ENCODE peak calls at places on chromosomes 2 and 18, in nine cellular contexts. One of them, this sample, is unnamed.

GRCh38 chr2:190718652-190719526 is 70.0 kb downstream of the NAB1 start:
- DNase-seq in epithelial cell of proximal tubule: peak
- DNase-seq in nephron progenitor cell: peak
- DNase-seq in choroid plexus epithelial cell: peak
- DNase-seq in stomach: peak
- DNase-seq in GM13976: peak
- DNase-seq in osteocyte: no peak
- DNase-seq in tibial nerve: no peak
- DNase-seq in pancreas: peak
- DNase-seq in this sample: no peak

GRCh38 chr2:10918661-10919414 is 7.1 kb downstream of the KCNF1 start:
- DNase-seq in nephron progenitor cell: no peak
- DNase-seq in choroid plexus epithelial cell: no peak
- DNase-seq in tibial nerve: no peak
- DNase-seq in GM13976: no peak
- DNase-seq in osteocyte: no peak
- DNase-seq in epithelial cell of proximal tubule: no peak
- DNase-seq in pancreas: peak
- DNase-seq in stomach: peak
- DNase-seq in this sample: no peak

GRCh38 chr2:65483763-65484162 is 51.4 kb upstream of the SPRED2 start:
- DNase-seq in choroid plexus epithelial cell: no peak
- DNase-seq in nephron progenitor cell: no peak
- DNase-seq in tibial nerve: no peak
- DNase-seq in osteocyte: no peak
- DNase-seq in pancreas: no peak
- DNase-seq in GM13976: no peak
- DNase-seq in epithelial cell of proximal tubule: no peak
- DNase-seq in stomach: no peak
- DNase-seq in this sample: no peak

GRCh38 chr18:64854112-64854511 is 705.2 kb upstream of the LINC00305 start:
- DNase-seq in GM13976: no peak
- DNase-seq in choroid plexus epithelial cell: no peak
- DNase-seq in nephron progenitor cell: no peak
- DNase-seq in epithelial cell of proximal tubule: no peak
- DNase-seq in tibial nerve: no peak
- DNase-seq in osteocyte: no peak
- DNase-seq in stomach: no peak
- DNase-seq in pancreas: no peak
- DNase-seq in this sample: no peak

GRCh38 chr18:51149605-51150429 is 47.7 kb downstream of the MEX3C start:
- DNase-seq in stomach: no peak
- DNase-seq in nephron progenitor cell: no peak
- DNase-seq in GM13976: no peak
- DNase-seq in choroid plexus epithelial cell: peak
- DNase-seq in tibial nerve: no peak
- DNase-seq in pancreas: no peak
- DNase-seq in osteocyte: no peak
- DNase-seq in epithelial cell of proximal tubule: peak
- DNase-seq in this sample: no peak

GRCh38 chr2:55408946-55409868 is 10.4 kb downstream of the CCDC88A start:
- DNase-seq in stomach: no peak
- DNase-seq in pancreas: no peak
- DNase-seq in osteocyte: no peak
- DNase-seq in tibial nerve: no peak
- DNase-seq in nephron progenitor cell: no peak
- DNase-seq in GM13976: no peak
- DNase-seq in epithelial cell of proximal tubule: no peak
- DNase-seq in choroid plexus epithelial cell: no peak
- DNase-seq in this sample: no peak

GRCh38 chr2:85999131-85999831 is 106.4 kb downstream of the POLR1A start:
- DNase-seq in nephron progenitor cell: no peak
- DNase-seq in epithelial cell of proximal tubule: no peak
- DNase-seq in tibial nerve: no peak
- DNase-seq in osteocyte: no peak
- DNase-seq in stomach: no peak
- DNase-seq in pancreas: no peak
- DNase-seq in GM13976: peak
- DNase-seq in choroid plexus epithelial cell: peak
- DNase-seq in this sample: no peak

GRCh38 chr2:64601027-64601767 is 52.5 kb downstream of the SERTAD2 start:
- DNase-seq in osteocyte: peak
- DNase-seq in stomach: no peak
- DNase-seq in pancreas: no peak
- DNase-seq in GM13976: no peak
- DNase-seq in tibial nerve: no peak
- DNase-seq in epithelial cell of proximal tubule: no peak
- DNase-seq in choroid plexus epithelial cell: peak
- DNase-seq in nephron progenitor cell: no peak
- DNase-seq in this sample: no peak

DNA sequence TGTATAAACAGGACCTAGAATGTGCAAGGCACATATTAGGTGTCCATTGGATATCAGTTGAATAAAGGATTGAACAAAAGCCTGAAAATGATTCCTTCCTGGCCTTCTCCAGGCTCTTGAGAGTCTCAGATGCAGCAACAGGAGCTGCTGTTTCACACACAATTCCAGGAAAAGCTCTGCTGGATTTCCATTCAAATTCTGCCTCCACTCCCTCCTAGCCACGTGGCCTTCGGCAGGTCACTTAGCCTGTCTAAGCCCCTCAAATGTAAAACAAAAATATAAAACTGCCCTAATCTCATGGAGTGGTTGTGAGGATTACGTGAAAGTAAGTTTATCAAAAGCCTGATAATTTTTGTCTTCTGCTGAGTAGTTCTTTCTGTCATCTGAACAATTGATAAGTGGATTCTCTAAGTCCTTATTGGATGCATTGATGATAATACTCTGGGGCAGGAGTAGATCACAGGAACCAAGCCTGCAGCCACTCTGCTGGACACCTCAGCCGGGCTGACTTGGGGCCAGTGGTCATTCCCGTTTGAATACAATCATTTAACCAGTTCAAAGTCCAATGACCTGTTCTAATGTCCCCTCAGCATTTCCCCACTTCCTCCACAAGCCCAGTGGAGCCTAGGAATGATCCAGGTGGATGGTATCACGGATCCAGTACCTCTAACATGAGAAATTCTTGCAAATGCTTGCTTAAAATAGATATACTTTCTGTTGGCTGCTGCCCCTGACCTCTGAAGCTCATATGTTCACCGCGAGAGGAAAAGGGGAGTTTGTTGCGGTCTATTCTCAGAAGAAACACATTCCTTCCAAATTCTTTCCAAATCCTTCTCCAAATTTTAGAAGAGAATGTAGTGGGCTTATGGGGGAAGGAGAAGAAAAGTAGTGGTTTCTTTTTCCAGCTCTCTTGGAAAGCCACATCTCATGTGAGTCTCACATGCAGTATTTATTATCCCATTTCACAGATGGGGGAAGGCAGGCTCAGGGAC is 170.7 kb downstream of the INHBB start:
- DNase-seq in epithelial cell of proximal tubule: no peak
- DNase-seq in stomach: no peak
- DNase-seq in choroid plexus epithelial cell: peak
- DNase-seq in tibial nerve: no peak
- DNase-seq in pancreas: no peak
- DNase-seq in nephron progenitor cell: no peak
- DNase-seq in GM13976: no peak
- DNase-seq in osteocyte: no peak
- DNase-seq in this sample: no peak
- TF ChIP-seq CTCF in epithelial cell of proximal tubule: no peak
- TF ChIP-seq CTCF in stomach: no peak
- TF ChIP-seq CTCF in choroid plexus epithelial cell: no peak
- TF ChIP-seq CTCF in tibial nerve: no peak
- TF ChIP-seq CTCF in pancreas: no peak
- TF ChIP-seq CTCF in nephron progenitor cell: no peak
- TF ChIP-seq CTCF in GM13976: no peak
- TF ChIP-seq CTCF in osteocyte: no peak
- TF ChIP-seq CTCF in this sample: no peak

GRCh38 chr2:113083311-113083710 is 15.5 kb downstream of the IL1F10 start:
- DNase-seq in tibial nerve: peak
- DNase-seq in pancreas: no peak
- DNase-seq in epithelial cell of proximal tubule: no peak
- DNase-seq in GM13976: no peak
- DNase-seq in nephron progenitor cell: no peak
- DNase-seq in osteocyte: no peak
- DNase-seq in stomach: no peak
- DNase-seq in choroid plexus epithelial cell: no peak
- DNase-seq in this sample: no peak

GRCh38 chr2:113081458-113082210 is 13.9 kb downstream of the IL1F10 start:
- DNase-seq in tibial nerve: no peak
- DNase-seq in epithelial cell of proximal tubule: no peak
- DNase-seq in stomach: no peak
- DNase-seq in nephron progenitor cell: no peak
- DNase-seq in osteocyte: no peak
- DNase-seq in GM13976: no peak
- DNase-seq in choroid plexus epithelial cell: no peak
- DNase-seq in pancreas: no peak
- DNase-seq in this sample: no peak

GRCh38 chr2:113088173-113088992 is 20.6 kb downstream of the IL1F10 start:
- DNase-seq in GM13976: no peak
- DNase-seq in nephron progenitor cell: no peak
- DNase-seq in tibial nerve: no peak
- DNase-seq in stomach: no peak
- DNase-seq in epithelial cell of proximal tubule: no peak
- DNase-seq in osteocyte: no peak
- DNase-seq in choroid plexus epithelial cell: no peak
- DNase-seq in pancreas: no peak
- DNase-seq in this sample: no peak

GRCh38 chr2:113085542-113085941 is 17.8 kb downstream of the IL1F10 start:
- DNase-seq in tibial nerve: no peak
- DNase-seq in pancreas: no peak
- DNase-seq in GM13976: no peak
- DNase-seq in osteocyte: no peak
- DNase-seq in stomach: no peak
- DNase-seq in choroid plexus epithelial cell: no peak
- DNase-seq in epithelial cell of proximal tubule: no peak
- DNase-seq in nephron progenitor cell: no peak
- DNase-seq in this sample: no peak

DNA sequence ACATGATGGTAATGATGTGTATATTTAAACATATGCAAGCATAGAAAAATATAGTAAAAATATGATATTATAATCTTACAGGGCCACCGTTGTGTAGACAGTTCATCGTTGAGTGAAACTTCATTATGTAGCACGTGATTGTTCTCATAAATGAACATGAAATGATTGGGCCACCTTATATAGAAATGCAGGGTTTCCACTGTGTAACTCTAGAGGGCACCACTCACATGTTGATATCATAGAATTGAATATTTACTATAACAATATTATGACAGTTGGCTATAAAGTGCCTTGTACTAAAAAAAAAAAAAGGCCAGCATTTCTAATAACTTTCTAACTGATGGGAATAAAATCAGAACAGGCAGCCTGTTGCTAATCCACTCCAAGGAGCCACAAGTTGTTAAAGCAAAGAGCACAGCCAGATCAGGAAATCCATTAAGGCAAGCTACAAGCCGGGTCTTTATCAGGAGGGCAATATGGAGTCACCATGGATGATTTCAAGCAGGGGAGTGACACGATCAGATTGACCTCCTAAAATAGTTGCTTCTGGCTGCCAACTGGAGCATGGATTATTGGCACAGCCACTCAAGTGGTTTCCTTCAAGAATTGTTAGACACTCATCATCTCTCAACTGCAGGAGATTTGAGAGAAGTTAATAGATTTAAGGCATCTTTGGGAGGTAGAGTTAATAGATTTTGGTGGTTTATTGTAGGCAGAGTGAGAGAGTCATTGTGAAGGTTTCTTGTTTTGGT is 16.7 kb downstream of the IL1F10 start:
- DNase-seq in nephron progenitor cell: no peak
- DNase-seq in choroid plexus epithelial cell: peak
- DNase-seq in stomach: no peak
- DNase-seq in pancreas: no peak
- DNase-seq in GM13976: no peak
- DNase-seq in tibial nerve: no peak
- DNase-seq in epithelial cell of proximal tubule: no peak
- DNase-seq in osteocyte: no peak
- DNase-seq in this sample: no peak
- TF ChIP-seq CTCF in nephron progenitor cell: no peak
- TF ChIP-seq CTCF in choroid plexus epithelial cell: peak
- TF ChIP-seq CTCF in stomach: peak
- TF ChIP-seq CTCF in pancreas: no peak
- TF ChIP-seq CTCF in GM13976: peak
- TF ChIP-seq CTCF in tibial nerve: no peak
- TF ChIP-seq CTCF in epithelial cell of proximal tubule: peak
- TF ChIP-seq CTCF in osteocyte: peak
- TF ChIP-seq CTCF in this sample: no peak

DNA sequence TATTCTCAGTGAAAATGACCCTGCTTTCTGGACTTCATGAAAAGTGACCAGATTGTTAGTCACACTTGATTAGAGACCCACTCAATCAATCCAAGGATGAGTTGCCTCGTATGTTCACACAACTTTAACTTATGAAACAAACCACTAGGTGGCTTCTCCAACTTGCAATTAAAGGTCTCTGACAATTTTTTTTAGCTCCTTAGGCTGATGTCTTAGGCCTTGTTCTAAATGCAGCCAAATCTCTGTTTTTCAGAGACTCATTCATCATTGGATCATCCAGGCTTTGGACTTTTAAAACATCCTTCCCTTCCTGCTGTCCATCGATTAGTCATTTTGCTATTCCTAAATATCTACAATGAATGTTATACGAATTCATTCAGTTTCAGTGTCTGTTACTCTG is 63.3 kb downstream of the MREG start:
- DNase-seq in pancreas: no peak
- DNase-seq in nephron progenitor cell: no peak
- DNase-seq in tibial nerve: no peak
- DNase-seq in GM13976: peak
- DNase-seq in osteocyte: no peak
- DNase-seq in epithelial cell of proximal tubule: no peak
- DNase-seq in choroid plexus epithelial cell: peak
- DNase-seq in stomach: no peak
- DNase-seq in this sample: no peak
- TF ChIP-seq CTCF in pancreas: peak
- TF ChIP-seq CTCF in nephron progenitor cell: peak
- TF ChIP-seq CTCF in tibial nerve: peak
- TF ChIP-seq CTCF in GM13976: peak
- TF ChIP-seq CTCF in osteocyte: peak
- TF ChIP-seq CTCF in epithelial cell of proximal tubule: peak
- TF ChIP-seq CTCF in choroid plexus epithelial cell: peak
- TF ChIP-seq CTCF in stomach: peak
- TF ChIP-seq CTCF in this sample: no peak

DNA sequence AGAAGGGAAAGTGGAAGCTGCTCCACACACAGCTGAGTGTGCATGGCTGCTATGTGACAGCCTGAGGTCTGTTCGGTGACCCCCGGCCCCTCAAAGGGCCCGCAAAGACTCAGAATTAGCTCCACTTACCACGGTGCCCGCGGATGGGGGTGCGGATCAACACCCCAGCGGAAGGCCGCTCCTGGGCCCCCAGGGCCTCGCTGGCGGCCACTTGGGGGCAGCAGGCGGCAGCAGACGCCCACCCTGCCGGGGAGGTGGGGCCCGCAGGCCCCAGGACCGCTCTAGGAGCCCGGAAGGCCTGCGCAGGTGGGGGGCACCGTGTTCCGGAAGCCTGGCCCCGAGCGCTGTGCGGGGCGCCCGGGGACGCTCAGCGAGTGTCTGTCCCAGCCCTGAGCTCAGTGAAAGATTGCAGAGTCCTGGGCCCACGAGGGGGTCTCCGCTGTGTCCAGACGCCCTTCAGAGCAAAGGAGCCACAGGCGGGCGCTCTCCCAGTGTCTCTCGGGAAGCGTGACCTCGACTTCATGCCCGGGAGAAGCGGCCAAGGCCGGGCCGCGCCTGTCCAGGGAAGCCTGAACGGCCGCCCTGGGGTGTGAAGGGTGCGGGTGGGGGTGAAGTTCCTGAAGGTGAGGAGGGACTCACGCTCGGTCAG is 118.6 kb downstream of the VAPA start:
- DNase-seq in tibial nerve: no peak
- DNase-seq in pancreas: peak
- DNase-seq in epithelial cell of proximal tubule: no peak
- DNase-seq in choroid plexus epithelial cell: no peak
- DNase-seq in stomach: peak
- DNase-seq in nephron progenitor cell: peak
- DNase-seq in GM13976: peak
- DNase-seq in osteocyte: no peak
- DNase-seq in this sample: no peak
- TF ChIP-seq CTCF in tibial nerve: peak
- TF ChIP-seq CTCF in pancreas: no peak
- TF ChIP-seq CTCF in epithelial cell of proximal tubule: peak
- TF ChIP-seq CTCF in choroid plexus epithelial cell: peak
- TF ChIP-seq CTCF in stomach: no peak
- TF ChIP-seq CTCF in nephron progenitor cell: peak
- TF ChIP-seq CTCF in GM13976: no peak
- TF ChIP-seq CTCF in osteocyte: peak
- TF ChIP-seq CTCF in this sample: no peak